ENCODE peak calls at places on chromosomes 4 and X, in seven cellular contexts. B, Y, S, T, L, K and P are unnamed samples.

GRCh38 chr4:157978680-157979361 is 194.0 kb downstream of the GASK1B start:
- DNase-seq in B (peak), Y (peak), S (no peak), T (peak), L (peak), K (peak), P (no peak)

GRCh38 chr4:185767528-185767927 is 44.5 kb downstream of the SORBS2 start:
- DNase-seq in B (no peak), Y (no peak), S (no peak), T (no peak), L (no peak), K (no peak), P (no peak)

GRCh38 chrX:114365045-114365834 is 218.6 kb upstream of the HTR2C start:
- DNase-seq in B (no peak), Y (no peak), S (no peak), T (no peak), L (no peak), K (no peak), P (no peak)

GRCh38 chr4:42399393-42399792 is 2.1 kb downstream of the SHISA3 start:
- DNase-seq in B (peak), Y (peak), S (no peak), T (no peak), L (no peak), K (peak), P (no peak)

GRCh38 chr4:7366958-7367353 is 67.8 kb downstream of the PSAPL1 start:
- DNase-seq in B (no peak), Y (no peak), S (no peak), T (no peak), L (no peak), K (no peak), P (no peak)

GRCh38 chr4:172998527-172999469 is 169.8 kb upstream of the GALNT7 start:
- DNase-seq in B (no peak), Y (peak), S (no peak), T (no peak), L (peak), K (peak), P (no peak)

GRCh38 chr4:113094802-113095201 is 45.3 kb downstream of the ANK2 start:
- DNase-seq in B (no peak), Y (peak), S (no peak), T (peak), L (peak), K (no peak), P (no peak)

GRCh38 chr4:184262901-184263300 is 45.2 kb upstream of the ENPP6 start:
- DNase-seq in B (peak), Y (no peak), S (no peak), T (no peak), L (no peak), K (no peak), P (no peak)

GRCh38 chr4:139223682-139224317 is 46.8 kb upstream of the ELF2 start:
- DNase-seq in B (no peak), Y (no peak), S (no peak), T (no peak), L (no peak), K (peak), P (no peak)

GRCh38 chrX:115344885-115345653 is 55.6 kb downstream of the LUZP4 start:
- DNase-seq in B (no peak), Y (peak), S (no peak), T (peak), L (no peak), K (peak), P (peak)

GRCh38 chrX:85084770-85085393 is 81.2 kb downstream of the APOOL start:
- DNase-seq in B (no peak), Y (peak), S (peak), T (peak), L (peak), K (peak), P (peak)

GRCh38 chrX:109886122-109886761 is 116.7 kb upstream of the TMEM164 start:
- DNase-seq in B (peak), Y (peak), S (no peak), T (peak), L (peak), K (peak), P (no peak)

GRCh38 chr4:53693408-53693807 is 102.1 kb upstream of the LNX1 start:
- DNase-seq in B (no peak), Y (no peak), S (no peak), T (no peak), L (no peak), K (no peak), P (no peak)

GRCh38 chr4:83369825-83370639 is 35.4 kb upstream of the HPSE start:
- DNase-seq in B (no peak), Y (no peak), S (no peak), T (no peak), L (no peak), K (no peak), P (no peak)

GRCh38 chrX:154010330-154011087 is 9.2 kb downstream of the IRAK1 start:
- DNase-seq in B (no peak), Y (no peak), S (no peak), T (no peak), L (no peak), K (no peak), P (no peak)

GRCh38 chr4:102455750-102456149 is 45.4 kb upstream of the NFKB1 start:
- DNase-seq in B (no peak), Y (no peak), S (no peak), T (no peak), L (no peak), K (no peak), P (no peak)

GRCh38 chr4:187908079-187908501 is 87.5 kb upstream of the ZFP42 start:
- DNase-seq in B (no peak), Y (no peak), S (no peak), T (no peak), L (no peak), K (no peak), P (no peak)

GRCh38 chr4:98522603-98523395 is 135.6 kb downstream of the TSPAN5 start:
- DNase-seq in B (no peak), Y (no peak), S (no peak), T (peak), L (no peak), K (peak), P (no peak)

GRCh38 chr4:21454196-21454595 is 494.4 kb downstream of the KCNIP4 start:
- DNase-seq in B (no peak), Y (no peak), S (no peak), T (no peak), L (no peak), K (no peak), P (no peak)

GRCh38 chrX:38110231-38110630 is 103.9 kb downstream of the SYTL5 start:
- DNase-seq in B (no peak), Y (no peak), S (no peak), T (no peak), L (no peak), K (no peak), P (no peak)

GRCh38 chrX:70168238-70169188 is 8.8 kb upstream of the DGAT2L6 start:
- DNase-seq in B (no peak), Y (peak), S (no peak), T (peak), L (peak), K (peak), P (no peak)

GRCh38 chr4:3045500-3045850 is 28.9 kb downstream of the HTT-AS start:
- DNase-seq in B (no peak), Y (no peak), S (no peak), T (no peak), L (no peak), K (no peak), P (no peak)

GRCh38 chrX:54182194-54182863 is 725 bp downstream of the FAM120C start:
- DNase-seq in B (peak), Y (peak), S (no peak), T (peak), L (peak), K (peak), P (no peak)

GRCh38 chr4:171181090-171181489 is 632.1 kb upstream of the GALNTL6 start:
- DNase-seq in B (no peak), Y (no peak), S (no peak), T (no peak), L (no peak), K (no peak), P (no peak)

GRCh38 chr4:139773560-139774318 is 108.1 kb downstream of the MGST2 start:
- DNase-seq in B (no peak), Y (no peak), S (no peak), T (no peak), L (no peak), K (no peak), P (no peak)

GRCh38 chr4:182918791-182919302 is 1.7 kb upstream of the DCTD start:
- DNase-seq in B (no peak), Y (no peak), S (peak), T (no peak), L (no peak), K (no peak), P (no peak)

GRCh38 chrX:150074175-150074574 is 135.9 kb upstream of the EOLA2 start:
- DNase-seq in B (no peak), Y (no peak), S (no peak), T (no peak), L (no peak), K (no peak), P (no peak)

GRCh38 chr4:1105662-1106061 is 7.7 kb downstream of the RNF212 start:
- DNase-seq in B (no peak), Y (peak), S (no peak), T (no peak), L (no peak), K (no peak), P (no peak)

GRCh38 chrX:38220024-38220935 is at the start of gene SRPX:
- DNase-seq in B (peak), Y (peak), S (no peak), T (peak), L (peak), K (peak), P (no peak)

GRCh38 chr4:84502955-84503373 is 3.9 kb upstream of the NKX6-1 start:
- DNase-seq in B (no peak), Y (no peak), S (no peak), T (no peak), L (no peak), K (no peak), P (no peak)

GRCh38 chr4:19224820-19225219 is 1026.9 kb upstream of the SLIT2 start:
- DNase-seq in B (no peak), Y (peak), S (no peak), T (peak), L (no peak), K (peak), P (no peak)

GRCh38 chrX:47814853-47815252 is 21.8 kb upstream of the ZNF81 start:
- DNase-seq in B (no peak), Y (peak), S (no peak), T (no peak), L (no peak), K (no peak), P (no peak)

DNA sequence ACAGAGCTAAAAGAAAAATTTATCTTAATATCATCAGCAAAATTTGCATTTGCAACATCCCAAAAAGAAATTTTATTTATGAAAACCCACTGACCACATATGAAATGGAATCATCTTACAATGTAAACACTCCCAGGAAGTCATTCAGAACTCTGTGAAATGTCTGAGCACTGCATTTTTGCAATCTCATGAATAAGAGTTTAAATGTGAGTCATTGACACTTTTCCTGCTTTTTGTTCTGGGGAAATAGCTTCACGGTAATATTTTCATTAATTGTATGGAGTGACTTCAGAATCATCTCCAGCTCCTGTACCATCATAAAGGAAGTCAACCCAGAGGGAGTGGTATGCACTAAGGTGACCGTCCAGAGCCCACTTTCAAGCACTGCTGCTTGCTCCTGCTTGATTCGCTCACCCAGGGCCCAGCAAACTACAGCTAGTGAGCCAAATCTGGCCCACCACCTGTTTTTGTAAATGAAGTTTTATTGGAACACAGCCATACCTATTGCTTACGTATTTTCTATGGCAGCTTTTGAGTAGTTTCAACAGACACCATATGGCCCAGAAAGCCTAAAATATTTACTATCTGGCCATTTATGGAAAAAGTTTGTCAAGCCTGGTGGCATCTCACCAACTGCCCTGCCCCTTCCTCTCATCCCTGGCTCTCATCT is 17.3 kb downstream of the EDNRA start:
- DNase-seq in B (no peak), Y (no peak), S (no peak), T (no peak), L (no peak), K (peak), P (no peak)
- TF ChIP-seq POLR2AphosphoS5 in B (no peak), Y (no peak), S (no peak), T (no peak), L (no peak), K (no peak), P (peak)

DNA sequence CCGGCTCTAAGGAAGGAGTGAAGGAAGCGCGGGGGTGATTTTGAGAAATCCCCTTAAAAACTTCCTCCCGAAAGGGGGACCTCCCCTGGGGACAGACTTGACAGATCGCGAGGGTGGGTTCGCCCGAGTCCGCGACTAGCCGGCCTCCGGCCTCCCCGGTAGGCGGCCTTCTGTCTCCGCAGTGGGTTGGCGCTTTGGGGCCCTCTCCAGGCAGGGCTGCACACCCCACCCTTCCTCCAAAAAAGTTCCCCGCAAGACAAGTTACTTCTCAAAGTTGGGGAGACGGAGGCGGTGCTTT is 24.8 kb downstream of the HOPX start:
- DNase-seq in B (no peak), Y (peak), S (no peak), T (no peak), L (no peak), K (peak), P (no peak)
- TF ChIP-seq EZH2 in B (peak), Y (peak), S (no peak), T (no peak), L (no peak), K (peak), P (no peak)

GRCh38 chr4:31461425-31461824 is 741.3 kb downstream of the PCDH7 start:
- DNase-seq in B (no peak), Y (no peak), S (no peak), T (peak), L (no peak), K (no peak), P (no peak)

GRCh38 chr4:31458813-31459212 is 738.6 kb downstream of the PCDH7 start:
- DNase-seq in B (no peak), Y (no peak), S (no peak), T (no peak), L (no peak), K (no peak), P (no peak)

GRCh38 chr4:31455612-31456011 is 735.4 kb downstream of the PCDH7 start:
- DNase-seq in B (no peak), Y (no peak), S (no peak), T (no peak), L (no peak), K (no peak), P (no peak)
- TF ChIP-seq POLR2AphosphoS5 in B (no peak), Y (no peak), S (no peak), T (no peak), L (no peak), K (no peak), P (no peak)

GRCh38 chrX:72304877-72305276 is 837 bp downstream of the CITED1 start:
- DNase-seq in B (no peak), Y (peak), S (no peak), T (no peak), L (no peak), K (no peak), P (no peak)
- TF ChIP-seq EZH2 in B (no peak), Y (peak), S (no peak), T (no peak), L (no peak), K (peak), P (no peak)

DNA sequence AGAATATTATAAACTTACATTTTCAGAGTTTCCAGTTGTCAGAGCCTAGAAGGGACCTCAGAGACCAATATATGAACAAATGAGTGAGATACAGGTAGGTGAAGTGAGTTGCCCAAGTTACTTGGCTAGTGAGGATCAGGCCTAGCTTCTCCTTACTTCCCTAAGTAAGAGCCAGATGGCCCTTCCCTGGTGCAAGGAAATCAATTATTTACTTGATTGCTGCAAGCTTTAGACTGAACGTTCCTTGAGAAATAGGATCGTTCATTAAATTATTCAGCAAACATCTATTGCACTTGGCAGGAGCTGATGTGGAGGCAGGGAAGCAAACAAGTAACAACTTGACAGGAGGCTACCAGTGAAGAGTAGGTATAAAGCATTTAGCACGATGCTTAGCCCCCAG is 117.8 kb downstream of the EFHC2 start:
- DNase-seq in B (no peak), Y (no peak), S (no peak), T (no peak), L (no peak), K (no peak), P (no peak)
- TF ChIP-seq POLR2AphosphoS5 in B (no peak), Y (no peak), S (no peak), T (no peak), L (no peak), K (no peak), P (no peak)